ENCODE peak calls at places on chromosome X, in four cellular contexts. H is astrocyte of the spinal cord, F is A549, P is cardiac fibroblast. V is an unnamed sample.

GRCh38 chrX:101958139-101958538 is 26.3 kb upstream of the ZMAT1 start:
- DNase-seq in H (peak), F (no peak), P (peak), V (no peak)

GRCh38 chrX:44816369-44816768 is 27.5 kb upstream of the DUSP21 start:
- DNase-seq in H (no peak), F (no peak), P (no peak), V (no peak)

GRCh38 chrX:49977319-49978090 is 55.1 kb downstream of the CLCN5 start:
- DNase-seq in H (no peak), F (no peak), P (no peak), V (no peak)

GRCh38 chrX:100864967-100865366 is 9.2 kb downstream of the NOX1 start:
- DNase-seq in H (peak), F (no peak), P (peak), V (peak)

GRCh38 chrX:95318882-95319281 is 1365.8 kb upstream of the DIAPH2 start:
- DNase-seq in H (no peak), F (peak), P (peak), V (no peak)

GRCh38 chrX:123860983-123861382 is 1.1 kb downstream of the XIAP start:
- DNase-seq in H (peak), F (no peak), P (peak), V (no peak)

GRCh38 chrX:130539721-130540321 is 138.0 kb downstream of the RBMX2 start:
- DNase-seq in H (peak), F (peak), P (peak), V (peak)

GRCh38 chrX:73965833-73966232 is 338.1 kb upstream of the ZCCHC13 start:
- DNase-seq in H (no peak), F (no peak), P (no peak), V (no peak)

GRCh38 chrX:41045960-41046567 is 39.2 kb upstream of the USP9X start:
- DNase-seq in H (no peak), F (peak), P (peak), V (no peak)

GRCh38 chrX:96650023-96650422 is 34.6 kb upstream of the DIAPH2 start:
- DNase-seq in H (no peak), F (no peak), P (no peak), V (no peak)

GRCh38 chrX:1462596-1463251 is 10.0 kb upstream of the ASMTL start:
- DNase-seq in H (peak), F (peak), P (peak), V (no peak)

GRCh38 chrX:121958886-121959285 is 911.5 kb downstream of the GLUD2 start:
- DNase-seq in H (peak), F (no peak), P (peak), V (no peak)

DNA sequence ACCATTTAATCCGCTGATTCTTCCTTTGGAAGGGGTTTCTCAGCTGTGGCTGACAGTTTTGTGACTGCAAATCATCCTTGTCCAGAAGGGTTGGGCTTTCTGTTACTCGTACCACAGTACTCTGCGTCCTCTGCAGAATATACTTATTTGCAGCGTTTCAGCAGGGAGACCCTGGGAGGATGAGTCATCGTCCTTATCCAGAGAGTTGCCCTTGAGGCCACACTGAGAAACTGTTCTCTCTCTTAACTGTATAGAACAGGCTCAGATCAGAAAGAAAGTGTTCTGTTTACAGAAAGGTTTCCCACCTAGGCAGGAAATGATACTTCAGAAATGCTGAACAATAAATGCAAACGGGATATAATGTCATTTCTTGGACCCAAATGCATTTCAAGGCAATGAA is 47.7 kb upstream of the DDX53 start:
- DNase-seq in H (peak), F (peak), P (peak), V (peak)
- H3K4me3 ChIP-seq in H (no peak), F (no peak), P (no peak), V (no peak)

DNA sequence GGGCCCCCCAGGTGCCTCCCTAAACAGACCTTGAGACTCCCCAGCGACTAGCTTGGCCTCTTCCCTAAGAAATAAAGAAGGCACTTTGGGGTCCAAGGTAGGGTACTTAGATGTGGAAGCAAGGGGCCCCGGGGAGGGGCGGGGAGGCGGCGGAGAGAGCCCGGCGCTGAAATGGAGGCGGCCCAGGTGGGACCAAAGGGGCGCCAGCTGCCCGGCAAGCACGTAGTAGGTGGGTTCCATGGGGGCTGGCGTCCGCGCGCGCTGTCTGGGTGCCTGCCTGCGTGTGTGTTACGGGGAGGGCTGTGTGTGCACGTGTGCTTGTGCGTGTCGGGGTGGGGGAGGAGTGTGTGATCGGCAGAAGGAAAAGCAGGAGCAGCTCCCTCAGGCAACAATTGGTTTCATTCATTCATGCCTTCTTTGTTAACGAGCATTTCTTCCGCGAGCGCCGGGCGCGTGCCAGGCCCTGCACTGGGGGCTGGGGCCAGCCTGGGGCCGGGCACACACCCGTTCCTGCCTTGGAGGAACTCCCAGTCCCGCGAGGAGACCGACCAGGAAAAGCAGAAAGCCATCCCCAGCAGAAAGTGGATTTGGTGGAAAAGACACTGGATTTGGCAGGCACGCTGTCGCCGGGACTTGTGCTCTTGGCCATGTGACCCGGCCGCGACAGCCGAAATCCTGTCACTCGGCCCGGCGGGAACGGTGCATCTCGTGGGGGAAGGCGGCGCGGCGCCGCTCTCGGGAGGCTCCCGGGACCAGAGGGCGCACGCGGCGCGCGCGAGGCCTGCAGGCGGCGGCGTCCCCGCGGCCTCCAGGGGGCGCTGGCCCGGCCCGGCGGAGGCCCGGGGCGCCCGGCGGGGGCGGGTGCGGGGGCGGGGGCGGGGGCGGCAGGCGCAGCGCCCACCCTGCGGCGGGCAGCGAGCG is 3.3 kb upstream of the DUSP9 start:
- DNase-seq in H (no peak), F (peak), P (peak), V (no peak)
- H3K4me3 ChIP-seq in H (no peak), F (peak), P (no peak), V (no peak)

GRCh38 chrX:47664737-47665136 is 5.8 kb upstream of the UXT start:
- DNase-seq in H (no peak), F (no peak), P (peak), V (no peak)
- H3K4me3 ChIP-seq in H (no peak), F (no peak), P (no peak), V (no peak)

GRCh38 chrX:24153175-24153795 is 3.8 kb downstream of the ZFX start:
- DNase-seq in H (no peak), F (peak), P (peak), V (no peak)
- H3K4me3 ChIP-seq in H (no peak), F (peak), P (no peak), V (no peak)

GRCh38 chrX:139202742-139203410 is 327.7 kb upstream of the F9 start:
- DNase-seq in H (no peak), F (no peak), P (no peak), V (no peak)

GRCh38 chrX:139204576-139204902 is 326.0 kb upstream of the F9 start:
- DNase-seq in H (no peak), F (no peak), P (no peak), V (no peak)

GRCh38 chrX:139206914-139207313 is 323.6 kb upstream of the F9 start:
- DNase-seq in H (no peak), F (no peak), P (no peak), V (no peak)

GRCh38 chrX:139203681-139204575 is 326.6 kb upstream of the F9 start:
- DNase-seq in H (no peak), F (no peak), P (no peak), V (no peak)

GRCh38 chrX:139204903-139205667 is 325.5 kb upstream of the F9 start:
- DNase-seq in H (no peak), F (peak), P (no peak), V (no peak)
- H3K4me3 ChIP-seq in H (peak), F (peak), P (peak), V (peak)